ENCODE peak calls at places on chromosomes 5 and 9, in four cellular contexts. Q, E, I and N are unnamed samples.
A peak's percentile ranks its signal among the peaks of the same experiment; 100 is the strongest.

GRCh38 chr9:126673689-126674364 is 60.1 kb downstream of the LMX1B start:
- DNase-seq in Q (no peak), E (no peak), I (no peak), N (peak; percentile 41)

GRCh38 chr9:86978986-86979385 is 31.7 kb upstream of the GAS1 start:
- DNase-seq in Q (no peak), E (no peak), I (no peak), N (no peak)

GRCh38 chr9:135885100-135885853 is 22.1 kb downstream of the CAMSAP1 start:
- DNase-seq in Q (no peak), E (no peak), I (no peak), N (no peak)

GRCh38 chr9:70121818-70122436 is 78.3 kb downstream of the MAMDC2 start:
- DNase-seq in Q (no peak), E (no peak), I (no peak), N (no peak)

GRCh38 chr9:131273791-131274673 is 2.3 kb downstream of the FAM78A start:
- DNase-seq in Q (no peak), E (no peak), I (no peak), N (no peak)

GRCh38 chr5:151469386-151469785 is 22.0 kb downstream of the SLC36A1 start:
- DNase-seq in Q (no peak), E (no peak), I (no peak), N (no peak)

GRCh38 chr5:63125862-63126261 is 547.2 kb downstream of the LRRC70 start:
- DNase-seq in Q (peak; percentile 28), E (no peak), I (no peak), N (peak; percentile 65)

GRCh38 chr9:37386988-37387387 is 35.5 kb upstream of the GRHPR start:
- DNase-seq in Q (no peak), E (no peak), I (no peak), N (no peak)

GRCh38 chr5:145936401-145937131 is at the start of gene SH3RF2:
- DNase-seq in Q (peak; percentile 88), E (no peak), I (peak; percentile 37), N (peak; percentile 94)

GRCh38 chr9:71814226-71814625 is 45.9 kb upstream of the CEMIP2 start:
- DNase-seq in Q (no peak), E (no peak), I (no peak), N (no peak)

GRCh38 chr5:65395526-65396155 is 86.1 kb downstream of the ADAMTS6 start:
- DNase-seq in Q (no peak), E (no peak), I (no peak), N (peak; percentile 9)

GRCh38 chr5:176740131-176740701 is 70.1 kb upstream of the UNC5A start:
- DNase-seq in Q (no peak), E (no peak), I (peak; percentile 8), N (no peak)

GRCh38 chr5:78527054-78527884 is 121.3 kb downstream of the LHFPL2 start:
- DNase-seq in Q (peak; percentile 60), E (no peak), I (no peak), N (peak; percentile 85)

GRCh38 chr5:144085381-144085780 is 85.1 kb downstream of the YIPF5 start:
- DNase-seq in Q (no peak), E (no peak), I (no peak), N (peak; percentile 23)

GRCh38 chr9:33506626-33507370 is 17.3 kb upstream of the ANKRD18B start:
- DNase-seq in Q (no peak), E (no peak), I (no peak), N (peak; percentile 45)

GRCh38 chr9:35798658-35799366 is 7.4 kb downstream of the NPR2 start:
- DNase-seq in Q (no peak), E (no peak), I (no peak), N (peak; percentile 75)

GRCh38 chr9:110255064-110255416 is 1.3 kb downstream of the TXN start:
- DNase-seq in Q (no peak), E (no peak), I (no peak), N (no peak)

GRCh38 chr9:134014946-134015345 is 10.3 kb upstream of the BRD3OS start:
- DNase-seq in Q (no peak), E (no peak), I (no peak), N (no peak)

GRCh38 chr5:18944771-18945170 is 1043.2 kb downstream of the CDH18 start:
- DNase-seq in Q (no peak), E (no peak), I (no peak), N (no peak)

GRCh38 chr9:135290566-135290965 is 189.0 kb upstream of the PPP1R26 start:
- DNase-seq in Q (no peak), E (no peak), I (peak; percentile 8), N (no peak)

GRCh38 chr9:85420750-85421149 is 321.0 kb downstream of the AGTPBP1 start:
- DNase-seq in Q (no peak), E (no peak), I (no peak), N (no peak)

GRCh38 chr5:56566374-56567249 is 248.7 kb upstream of the MAP3K1 start:
- DNase-seq in Q (no peak), E (no peak), I (no peak), N (no peak)

GRCh38 chr5:107812570-107813141 is 141.9 kb upstream of the EFNA5 start:
- DNase-seq in Q (no peak), E (no peak), I (peak; percentile 43), N (no peak)

GRCh38 chr9:126612813-126613641 is 701 bp upstream of the LMX1B start:
- DNase-seq in Q (no peak), E (no peak), I (no peak), N (no peak)

GRCh38 chr5:149386166-149386565 is 7.1 kb upstream of the IL17B start:
- DNase-seq in Q (no peak), E (no peak), I (no peak), N (no peak)

GRCh38 chr5:111653408-111653807 is 103.6 kb downstream of the NREP start:
- DNase-seq in Q (no peak), E (no peak), I (no peak), N (no peak)

GRCh38 chr9:127033059-127033458 is 89.4 kb downstream of the ANGPTL2 start:
- DNase-seq in Q (no peak), E (no peak), I (no peak), N (no peak)

GRCh38 chr5:176610430-176610763 is 441 bp upstream of the GPRIN1 start:
- DNase-seq in Q (no peak), E (no peak), I (no peak), N (no peak)

GRCh38 chr5:167167191-167167590 is 1124.3 kb upstream of the WWC1 start:
- DNase-seq in Q (no peak), E (no peak), I (no peak), N (peak; percentile 47)

GRCh38 chr5:1011226-1011631 is 2.6 kb downstream of the NKD2 start:
- DNase-seq in Q (peak; percentile 77), E (peak; percentile 58), I (peak; percentile 26), N (peak; percentile 71)

GRCh38 chr5:169133500-169133899 is 167.4 kb downstream of the SLIT3 start:
- DNase-seq in Q (no peak), E (no peak), I (no peak), N (no peak)

GRCh38 chr9:94112716-94113465 is 28.6 kb downstream of the PTPDC1 start:
- DNase-seq in Q (no peak), E (no peak), I (no peak), N (no peak)

GRCh38 chr9:94111446-94111845 is 27.2 kb downstream of the PTPDC1 start:
- DNase-seq in Q (no peak), E (no peak), I (no peak), N (no peak)

GRCh38 chr9:94108584-94108983 is 24.3 kb downstream of the PTPDC1 start:
- DNase-seq in Q (no peak), E (no peak), I (no peak), N (no peak)

DNA sequence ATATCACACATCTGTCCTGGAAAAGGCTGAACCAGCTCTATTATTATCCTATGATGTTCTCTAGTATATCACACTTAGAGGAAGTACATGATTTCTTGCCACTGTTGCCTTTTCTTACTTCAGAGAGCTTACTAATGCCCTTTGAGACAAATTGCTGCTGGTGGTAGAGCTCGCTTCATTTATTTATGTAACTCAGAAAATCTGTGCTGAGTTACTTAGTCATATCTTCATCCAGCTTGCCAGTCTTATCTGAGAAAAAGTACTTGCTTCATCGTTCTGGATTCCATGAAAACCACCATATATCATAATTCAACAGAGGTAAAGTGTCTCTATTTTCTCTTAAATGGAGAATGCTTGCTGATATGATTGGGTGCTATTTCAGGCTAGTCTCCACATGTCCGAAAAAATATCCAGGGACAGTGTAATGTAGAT is 26.6 kb downstream of the PTPDC1 start:
- DNase-seq in Q (no peak), E (no peak), I (no peak), N (no peak)
- TF ChIP-seq CTCF in Q (no peak), E (no peak), I (no peak), N (no peak)

DNA sequence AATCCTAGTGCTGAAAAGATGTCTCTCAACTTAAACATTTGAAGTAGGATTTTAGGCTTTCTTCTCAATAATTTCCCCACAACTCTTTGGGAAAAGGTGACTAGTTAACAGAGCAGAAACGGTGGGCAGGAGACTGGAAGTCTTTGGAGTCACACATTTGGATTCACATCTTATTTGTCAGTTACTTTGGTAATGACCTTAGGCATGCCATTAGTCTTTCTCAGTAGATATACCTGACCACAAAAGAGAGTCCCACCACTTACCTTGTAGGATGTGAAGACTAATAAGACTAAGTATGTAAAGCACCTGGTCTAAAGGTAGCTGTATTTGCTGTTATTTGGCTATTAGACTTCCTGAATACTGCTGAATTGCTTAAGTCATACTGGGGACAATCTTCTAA is 35.4 kb downstream of the DAP start:
- DNase-seq in Q (no peak), E (no peak), I (no peak), N (no peak)
- H3K27ac ChIP-seq in Q (peak overlapping the region; percentile 85), E (no peak overlapping the region), I (peak overlapping the region; percentile 74), N (peak overlapping the region; percentile 87)

DNA sequence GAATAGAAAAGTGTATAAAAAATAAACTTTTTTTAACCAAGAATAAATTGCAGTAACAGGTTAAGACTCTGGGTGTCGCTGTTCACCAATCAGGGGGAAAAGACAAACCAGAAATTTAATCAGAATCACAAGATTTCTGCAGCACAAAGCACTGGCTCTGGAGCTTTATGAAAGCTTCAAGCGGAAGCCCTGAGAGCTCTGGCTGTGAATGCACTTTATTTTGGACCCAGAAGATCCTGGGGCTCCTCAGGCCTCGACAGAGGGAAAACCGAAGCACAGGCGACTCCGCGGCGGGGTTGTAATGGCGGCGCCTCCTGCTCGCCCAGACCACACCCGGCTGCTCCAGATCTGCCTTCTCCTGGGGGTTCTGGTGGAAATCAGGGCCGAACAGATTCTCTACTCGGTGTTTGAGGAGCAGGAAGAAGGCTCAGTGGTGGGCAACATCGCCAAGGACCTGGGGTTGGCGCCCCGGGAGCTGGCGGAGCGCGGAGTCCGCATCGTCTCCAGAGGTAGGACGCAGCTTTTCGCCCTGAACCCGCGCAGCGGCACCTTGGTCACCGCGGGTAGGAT is at the start of gene PCDHGA4:
- DNase-seq in Q (no peak), E (no peak), I (no peak), N (no peak)
- TF ChIP-seq CTCF in Q (no peak), E (peak; percentile 48), I (peak; percentile 46), N (peak; percentile 31)

GRCh38 chr5:179461576-179461975 is 88.8 kb upstream of the RUFY1 start:
- DNase-seq in Q (no peak), E (no peak), I (no peak), N (no peak)
- H3K27ac ChIP-seq in Q (no peak overlapping the region), E (no peak overlapping the region), I (no peak overlapping the region), N (no peak overlapping the region)

GRCh38 chr5:137037848-137038247 is 461.3 kb downstream of the SPOCK1 start:
- DNase-seq in Q (no peak), E (no peak), I (no peak), N (no peak)
- TF ChIP-seq CTCF in Q (no peak), E (no peak), I (no peak), N (no peak)